ENCODE peak calls at places on chromosome 16, in four cellular contexts. Z, W, R and J are unnamed samples.

GRCh38 chr16:83137326-83137770 is 510.6 kb downstream of the CDH13 start:
- DNase-seq in Z (no peak), W (no peak), R (no peak), J (peak)

GRCh38 chr16:49859139-49859947 is 3.4 kb upstream of the ZNF423 start:
- DNase-seq in R (peak), W (no peak), Z (no peak), J (no peak)

GRCh38 chr16:82756283-82756599 is 129.5 kb downstream of the CDH13 start:
- DNase-seq in Z (no peak), R (no peak), W (no peak), J (peak)

GRCh38 chr16:4511441-4512082 is 27.0 kb downstream of the CDIP1 start:
- DNase-seq in R (peak), Z (peak), W (peak), J (peak)

GRCh38 chr16:81732699-81733098 is 46.4 kb upstream of the PLCG2 start:
- DNase-seq in Z (no peak), R (no peak), W (no peak), J (no peak)

GRCh38 chr16:77834600-77834963 is 46.2 kb downstream of the VAT1L start:
- DNase-seq in W (no peak), Z (peak), R (no peak), J (peak)

GRCh38 chr16:9134739-9135138 is 43.3 kb downstream of the HAPSTR1 start:
- DNase-seq in Z (peak), W (peak), R (peak), J (peak)

GRCh38 chr16:54409982-54410381 is 123.4 kb upstream of the IRX3 start:
- DNase-seq in W (no peak), R (no peak), Z (no peak), J (no peak)

GRCh38 chr16:59632266-59632855 is 898.2 kb upstream of the GOT2 start:
- DNase-seq in Z (no peak), W (no peak), R (no peak), J (peak)

GRCh38 chr16:11334831-11335404 is 10.3 kb upstream of the RMI2 start:
- DNase-seq in W (no peak), R (no peak), Z (no peak), J (no peak)

GRCh38 chr16:17466876-17467275 is 3.9 kb downstream of the XYLT1 start:
- DNase-seq in W (no peak), Z (peak), R (no peak), J (no peak)

GRCh38 chr16:11390573-11391495 is 45.6 kb downstream of the RMI2 start:
- DNase-seq in W (no peak), Z (peak), R (no peak), J (no peak)

GRCh38 chr16:57533618-57534336 is 2.6 kb downstream of the CCDC102A start:
- DNase-seq in Z (no peak), R (peak), W (peak), J (no peak)

GRCh38 chr16:71576971-71577370 is at the start of gene TAT:
- DNase-seq in Z (peak), W (no peak), R (no peak), J (no peak)

GRCh38 chr16:50153648-50154368 is 702 bp downstream of the TENT4B start:
- DNase-seq in Z (peak), W (peak), R (no peak), J (no peak)

GRCh38 chr16:8905168-8905762 is 23.1 kb downstream of the LITAFD start:
- DNase-seq in Z (peak), W (no peak), R (no peak), J (peak)

GRCh38 chr16:86619263-86619935 is 41.0 kb downstream of the FOXL1 start:
- DNase-seq in Z (no peak), W (no peak), R (peak), J (no peak)

GRCh38 chr16:69073181-69073669 is 32.2 kb upstream of the HAS3 start:
- DNase-seq in W (no peak), R (no peak), Z (peak), J (peak)

GRCh38 chr16:79171504-79172240 is 428.9 kb downstream of the MAF start:
- DNase-seq in W (no peak), R (no peak), Z (no peak), J (no peak)

GRCh38 chr16:83356266-83356665 is 451.5 kb upstream of the HSBP1 start:
- DNase-seq in Z (peak), W (no peak), R (peak), J (peak)

GRCh38 chr16:80936410-80936809 is 70.3 kb downstream of the CMC2 start:
- DNase-seq in R (no peak), W (peak), Z (no peak), J (peak)

GRCh38 chr16:3518292-3518982 is 17.6 kb downstream of the CLUAP1 start:
- DNase-seq in W (no peak), Z (no peak), R (no peak), J (no peak)

GRCh38 chr16:27301236-27301861 is 12.4 kb upstream of the IL4R start:
- DNase-seq in Z (no peak), R (no peak), W (no peak), J (no peak)

GRCh38 chr16:57952909-57953308 is 18.0 kb downstream of the CNGB1 start:
- DNase-seq in W (no peak), R (no peak), Z (no peak), J (no peak)

GRCh38 chr16:30740364-30741251 is 7.6 kb upstream of the PHKG2 start:
- DNase-seq in Z (peak), R (peak), W (no peak), J (peak)

DNA sequence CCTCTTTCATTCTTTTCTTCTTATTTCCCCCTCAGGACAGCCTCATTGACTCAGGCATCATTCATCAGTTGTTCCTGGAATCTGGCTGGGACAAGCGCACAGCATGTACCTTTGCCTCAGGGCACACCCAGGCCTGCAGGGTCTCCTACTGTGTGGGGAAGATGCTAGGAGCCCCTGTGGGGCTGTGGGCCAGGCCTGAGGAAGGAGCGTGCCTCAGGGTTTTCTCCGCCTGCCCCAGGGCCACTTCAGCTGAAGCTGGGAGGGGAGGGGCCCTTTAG is 7.8 kb downstream of the ELMO3 start:
- DNase-seq in R (no peak), Z (peak), W (no peak), J (no peak)
- H3K9ac ChIP-seq in R (no peak), Z (no peak), W (no peak), J (no peak)

GRCh38 chr16:66858740-66859396 is 14.7 kb downstream of the CA7 start:
- DNase-seq in Z (no peak), R (no peak), W (no peak), J (peak)
- H3K18ac ChIP-seq in Z (no peak), R (no peak), W (no peak), J (no peak)

GRCh38 chr16:67237396-67238277 is 9.6 kb downstream of the FHOD1 start:
- DNase-seq in W (no peak), R (no peak), Z (no peak), J (no peak)

GRCh38 chr16:67235816-67236547 is 9.1 kb downstream of the TMEM208 start:
- DNase-seq in R (peak), W (no peak), Z (no peak), J (no peak)

GRCh38 chr16:67236551-67237395 is 9.8 kb downstream of the TMEM208 start:
- DNase-seq in W (peak), R (peak), Z (peak), J (peak)

GRCh38 chr16:67238806-67239470 is 8.3 kb downstream of the FHOD1 start:
- DNase-seq in R (no peak), W (no peak), Z (no peak), J (no peak)

GRCh38 chr16:67238278-67238575 is 9.1 kb downstream of the FHOD1 start:
- DNase-seq in Z (no peak), W (no peak), R (no peak), J (no peak)
- H3K56ac ChIP-seq in Z (no peak), W (no peak), R (no peak), J (no peak)

GRCh38 chr16:85515830-85516397 is 97.2 kb upstream of the GSE1 start:
- DNase-seq in W (no peak), R (no peak), Z (no peak), J (no peak)
- H3K9ac ChIP-seq in W (no peak), R (no peak), Z (no peak), J (peak)

DNA sequence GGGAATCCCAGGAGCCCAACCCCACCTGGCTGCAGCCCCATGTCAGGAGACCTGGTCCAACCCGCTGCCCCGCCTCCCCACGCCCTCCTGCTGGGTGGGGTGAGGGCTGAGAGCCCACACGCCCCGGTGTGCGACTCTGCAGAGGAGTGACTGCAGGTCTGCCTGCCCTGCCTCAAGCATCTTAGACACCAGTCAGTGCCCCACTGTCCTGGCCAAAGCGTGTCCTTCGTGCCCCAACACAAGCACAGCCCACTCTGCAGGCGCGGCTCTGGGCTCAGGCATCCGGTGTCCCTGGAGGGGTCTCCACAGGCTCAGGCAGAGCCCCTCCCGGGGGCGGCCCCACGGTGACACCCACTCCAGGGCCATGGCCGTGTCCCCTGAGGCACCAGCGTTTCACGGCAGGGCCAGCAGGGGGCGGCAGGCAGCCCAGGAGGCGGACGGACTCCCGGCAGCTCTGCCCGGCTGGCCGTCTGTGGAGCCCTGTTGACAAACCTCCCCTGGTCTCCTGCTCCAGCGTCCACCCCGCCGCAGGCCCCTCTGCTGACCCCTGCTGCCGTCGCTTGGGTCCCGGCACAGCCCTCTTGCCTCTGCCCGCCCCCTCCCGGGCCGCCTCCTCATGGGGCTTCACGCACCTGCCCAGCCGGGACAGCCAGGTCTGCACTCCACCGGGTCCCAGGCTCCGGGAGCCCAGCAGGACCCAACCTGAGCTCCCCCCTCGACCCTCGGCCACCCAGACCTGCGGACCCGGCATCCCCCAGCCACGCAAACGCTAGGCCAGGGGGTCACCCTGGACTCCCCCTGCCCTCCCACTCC is 8.6 kb upstream of the UBE2I start:
- DNase-seq in Z (peak), R (peak), W (peak), J (peak)
- H3K18ac ChIP-seq in Z (no peak), R (peak), W (peak), J (no peak)

GRCh38 chr16:88560722-88561484 is 9.3 kb upstream of the ZC3H18 start:
- DNase-seq in W (peak), R (peak), Z (peak), J (peak)
- H3K56ac ChIP-seq in W (no peak), R (no peak), Z (no peak), J (no peak)